ENCODE peak calls at places on chromosome 11, in five cellular contexts. F is head of caudate nucleus; B is stimulated activated CD8-positive, alpha-beta memory T cell treated with anti-CD3 and anti-CD28 coated beads, Interleukin-4, amount 100 ng/mL, for 24 hours; W is GM04503; G is Right ventricle myocardium superior. S is an unnamed sample.

GRCh38 chr11:119418759-119419158 is 4.2 kb downstream of the THY1 start:
- DNase-seq in B (no peak), W (no peak), F (no peak), G (no peak), S (no peak)

GRCh38 chr11:67499808-67500793 is 5.1 kb downstream of the PITPNM1 start:
- DNase-seq in B (no peak), F (no peak), W (no peak), G (no peak), S (no peak)

GRCh38 chr11:134098566-134099184 is 29.8 kb downstream of the JAM3 start:
- DNase-seq in W (no peak), B (no peak), F (no peak), G (no peak), S (no peak)

GRCh38 chr11:66579017-66579606 is 10.7 kb upstream of the CTSF start:
- DNase-seq in G (peak), W (no peak), B (peak), F (peak), S (peak)

GRCh38 chr11:6196396-6196795 is 2.6 kb upstream of the OR52W1 start:
- DNase-seq in W (no peak), G (no peak), B (no peak), F (no peak), S (no peak)

GRCh38 chr11:115980336-115980735 is 476.1 kb upstream of the CADM1 start:
- DNase-seq in B (no peak), G (no peak), W (no peak), F (no peak), S (no peak)

GRCh38 chr11:72439455-72439854 is 5.1 kb upstream of the CLPB start:
- DNase-seq in F (no peak), W (peak), B (no peak), G (no peak), S (no peak)

GRCh38 chr11:70471254-70471653 is 72.9 kb downstream of the CTTN start:
- DNase-seq in B (no peak), W (no peak), F (no peak), G (no peak), S (no peak)

GRCh38 chr11:86938900-86939880 is 16.0 kb downstream of the FZD4 start:
- DNase-seq in G (no peak), B (no peak), F (no peak), W (no peak), S (peak)

GRCh38 chr11:119028346-119029068 is 2.2 kb downstream of the SLC37A4 start:
- DNase-seq in W (no peak), G (no peak), B (no peak), F (no peak), S (no peak)

GRCh38 chr11:82462588-82462987 is 271.1 kb downstream of the FAM181B start:
- DNase-seq in G (no peak), W (no peak), F (no peak), B (no peak), S (no peak)

GRCh38 chr11:74011360-74012071 is 2.6 kb upstream of the UCP3 start:
- DNase-seq in G (no peak), W (peak), F (no peak), B (peak), S (peak)

GRCh38 chr11:2691991-2692841 is 7.6 kb downstream of the KCNQ1OT1 start:
- DNase-seq in W (no peak), G (no peak), B (no peak), F (no peak), S (no peak)

GRCh38 chr11:105392546-105392945 is 217.3 kb upstream of the GRIA4 start:
- DNase-seq in G (no peak), F (no peak), W (no peak), B (no peak), S (no peak)

S was measured in KG1.